ENCODE peak calls at places on chromosomes 6 and 20, in seven cellular contexts. X is SK-N-SH, T is GM12891, O is HepG2, N is H1, I is K562, C is GM12878. U is an unnamed sample.
A peak's percentile ranks its signal among the peaks of the same experiment; 100 is the strongest.

GRCh38 chr6:30129270-30129669 is 6.7 kb upstream of the TRIM40 start:
- DNase-seq in T (no peak), I (no peak), C (no peak), O (no peak), N (no peak), X (no peak), U (no peak)

GRCh38 chr6:130755368-130756034 is 71.7 kb upstream of the SMLR1 start:
- DNase-seq in C (no peak), T (no peak), X (no peak), O (no peak), I (no peak), N (no peak), U (no peak)

GRCh38 chr20:23721962-23722361 is 28.8 kb downstream of the CST1 start:
- DNase-seq in T (no peak), C (no peak), X (no peak), I (no peak), N (no peak), O (no peak), U (no peak)

GRCh38 chr6:84033523-84034451 is at the start of gene MRAP2:
- DNase-seq in X (peak; percentile 84), I (peak; percentile 72), N (no peak), O (no peak), C (no peak), T (peak; percentile 32), U (no peak)

GRCh38 chr6:894274-894673 is 201.3 kb upstream of the EXOC2 start:
- DNase-seq in X (no peak), N (no peak), I (no peak), O (no peak), T (no peak), C (no peak), U (no peak)

GRCh38 chr6:12403201-12403826 is 113.2 kb downstream of the EDN1 start:
- DNase-seq in T (no peak), I (no peak), X (no peak), O (no peak), C (no peak), N (peak; percentile 3), U (no peak)

GRCh38 chr6:159701413-159701999 is 8.5 kb upstream of the SOD2 start:
- DNase-seq in N (no peak), O (peak; percentile 43), I (no peak), C (no peak), X (no peak), T (no peak), U (no peak)

GRCh38 chr20:25987073-25987927 is 290.6 kb upstream of the ZNF337 start:
- DNase-seq in O (no peak), T (no peak), C (no peak), X (peak; percentile 74), N (no peak), I (peak; percentile 27), U (peak; percentile 44)

GRCh38 chr6:146805546-146806325 is 207.0 kb downstream of the ADGB start:
- DNase-seq in N (no peak), X (no peak), T (no peak), I (no peak), O (no peak), C (no peak), U (no peak)

GRCh38 chr20:14919473-14920157 is 582.2 kb upstream of the FLRT3 start:
- DNase-seq in X (no peak), O (no peak), T (no peak), I (no peak), C (no peak), N (peak; percentile 49), U (no peak)

GRCh38 chr6:17583811-17584210 is 16.3 kb upstream of the FAM8A1 start:
- DNase-seq in C (no peak), N (no peak), O (no peak), I (no peak), X (no peak), T (no peak), U (no peak)

GRCh38 chr6:35214869-35215664 is 1.3 kb downstream of the SCUBE3 start:
- DNase-seq in N (no peak), X (peak; percentile 42), T (no peak), I (peak; percentile 49), O (no peak), C (no peak), U (no peak)

GRCh38 chr6:36907781-36908180 is 22.0 kb downstream of the C6orf89 start:
- DNase-seq in C (no peak), T (no peak), I (no peak), N (no peak), O (no peak), X (no peak), U (no peak)

GRCh38 chr6:69918766-69919165 is 52.4 kb downstream of the COL19A1 start:
- DNase-seq in I (no peak), X (no peak), O (no peak), C (no peak), N (no peak), T (no peak), U (no peak)

GRCh38 chr6:12280458-12280857 is 9.7 kb upstream of the EDN1 start:
- DNase-seq in I (no peak), N (no peak), O (no peak), C (no peak), T (no peak), X (no peak), U (no peak)

GRCh38 chr6:110446405-110446804 is 30.0 kb downstream of the SLC22A16 start:
- DNase-seq in I (no peak), T (no peak), X (no peak), N (no peak), O (no peak), C (no peak), U (no peak)

GRCh38 chr6:158184598-158184997 is 16.4 kb downstream of the GTF2H5 start:
- DNase-seq in T (no peak), N (no peak), O (no peak), I (no peak), C (no peak), X (no peak), U (no peak)

GRCh38 chr20:1415667-1416468 is 23.0 kb upstream of the FKBP1A start:
- DNase-seq in X (no peak), N (no peak), I (peak; percentile 43), C (no peak), O (peak; percentile 91), T (no peak), U (no peak)

GRCh38 chr20:17676942-17677341 is 5.1 kb downstream of the RRBP1 start:
- DNase-seq in N (no peak), I (no peak), X (no peak), C (no peak), O (peak; percentile 55), T (no peak), U (no peak)

GRCh38 chr6:38813026-38813425 is 97.9 kb downstream of the DNAH8 start:
- DNase-seq in T (no peak), X (no peak), C (no peak), O (no peak), N (no peak), I (no peak), U (no peak)

DNA sequence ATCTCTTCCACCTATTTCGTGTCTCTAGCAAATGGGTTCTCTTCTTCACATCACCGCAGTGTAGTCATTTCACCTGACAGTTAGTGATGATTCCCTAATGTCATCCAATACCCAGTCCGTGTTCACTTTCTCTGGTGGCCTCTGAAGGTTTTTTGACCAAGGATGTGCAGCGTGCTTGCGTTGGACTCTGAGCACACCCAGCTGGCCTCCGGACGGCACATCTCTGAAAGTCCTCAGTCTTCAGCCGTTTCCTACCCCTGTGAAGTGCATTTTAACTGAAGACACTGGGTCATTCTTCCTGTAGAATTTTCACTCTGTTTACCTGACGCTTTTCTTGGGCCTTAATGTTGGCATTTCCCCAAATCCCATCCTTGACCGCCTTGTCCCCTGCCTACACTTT is 98.7 kb downstream of the ERMARD start:
- DNase-seq in X (no peak), I (no peak), N (no peak), T (no peak), O (no peak), C (no peak), U (no peak)
- TF ChIP-seq TAF1 in X (no peak), I (no peak), N (no peak), T (no peak), O (no peak), C (no peak), U (no peak)

DNA sequence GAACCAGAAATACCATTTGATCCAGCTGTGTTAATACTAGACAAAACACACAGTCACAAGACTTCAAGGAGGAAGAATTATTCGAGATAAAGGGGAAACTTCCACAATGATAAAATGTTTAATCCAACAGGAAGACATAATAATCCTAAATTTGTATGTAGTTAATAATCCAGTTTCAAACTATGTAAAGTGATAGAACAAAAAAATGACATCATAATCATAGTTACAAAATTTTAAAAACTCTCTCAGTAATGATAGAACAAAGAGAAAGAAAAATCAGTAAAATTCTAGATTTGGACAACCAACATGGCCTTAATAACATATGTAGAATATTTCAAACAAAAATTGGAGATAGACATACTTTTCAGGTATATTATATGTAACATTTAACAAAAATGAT is 38.9 kb downstream of the LINC00237 start:
- DNase-seq in C (no peak), O (no peak), X (no peak), N (no peak), T (no peak), I (no peak), U (no peak)
- TF ChIP-seq TAF1 in C (no peak), O (no peak), X (no peak), N (no peak), T (no peak), I (no peak), U (no peak)

GRCh38 chr6:31690231-31691077 is 9.6 kb upstream of the LY6G5C start:
- DNase-seq in T (no peak), O (no peak), I (peak; percentile 97), N (no peak), C (no peak), X (no peak), U (no peak)
- TF ChIP-seq TAF1 in T (no peak), O (no peak), I (peak; percentile 40), N (no peak), C (no peak), X (no peak), U (no peak)

DNA sequence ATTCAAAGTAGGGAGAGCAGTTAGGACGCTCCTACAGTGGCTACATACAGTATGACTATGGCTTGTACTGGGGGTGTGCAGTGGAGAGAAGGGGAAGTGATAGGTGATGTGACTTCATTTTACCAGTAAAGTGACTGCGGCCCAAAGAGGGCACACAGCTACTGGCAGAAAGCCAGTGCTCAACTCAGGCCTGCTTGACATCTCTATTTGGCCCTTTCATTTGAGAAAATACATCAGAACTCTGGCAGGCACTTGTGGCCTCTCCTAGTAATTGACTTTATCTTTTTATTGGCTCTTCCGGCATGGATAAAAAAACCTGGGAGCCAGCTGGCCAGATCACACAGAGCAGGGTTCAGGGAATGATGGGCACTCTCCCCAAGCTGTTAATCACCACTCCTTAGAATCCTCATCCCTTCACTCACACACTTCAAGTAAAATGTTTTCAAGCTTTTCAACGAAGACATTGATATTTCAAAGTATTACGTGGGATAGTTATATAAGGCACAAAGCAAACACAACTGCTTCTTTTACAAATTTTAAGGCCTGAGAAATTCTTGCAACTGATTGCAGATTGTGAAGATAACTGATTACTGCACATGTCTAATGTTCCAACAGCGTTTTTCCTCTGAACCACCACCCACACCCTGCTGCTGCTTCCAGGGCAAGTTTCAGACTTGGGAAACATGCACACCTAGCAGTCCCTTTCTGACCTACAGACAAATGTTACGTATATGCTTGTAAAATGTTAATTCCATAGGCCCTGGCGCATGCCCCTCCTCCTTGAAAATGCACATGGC is 73.5 kb downstream of the TNFRSF21 start:
- DNase-seq in I (no peak), O (no peak), N (no peak), C (no peak), T (no peak), X (peak; percentile 75), U (no peak)
- TF ChIP-seq TAF1 in I (no peak), O (no peak), N (no peak), C (no peak), T (no peak), X (no peak), U (no peak)